ENCODE peak calls at places on chromosomes 5 and 9, in seven cellular contexts. I is A549, B is uterus, H is suprapubic skin, O is choroid plexus epithelial cell, C is HepG2, J is nephron progenitor cell. L is an unnamed sample.

GRCh38 chr5:52710972-52711596 is 76.6 kb upstream of the ITGA1 start:
- DNase-seq in I (no peak), B (no peak), C (no peak), H (no peak), J (no peak), O (peak; percentile 72), L (no peak)

GRCh38 chr9:121720311-121720991 is 69.0 kb downstream of the DAB2IP start:
- DNase-seq in H (no peak), J (no peak), O (no peak), C (no peak), B (no peak), I (no peak), L (no peak)

GRCh38 chr9:21031091-21031817 is at the start of gene HACD4:
- DNase-seq in C (no peak), B (peak; percentile 27), O (peak; percentile 49), J (peak; percentile 72), H (peak; percentile 81), I (peak; percentile 23), L (peak; percentile 59)

GRCh38 chr5:33120671-33121070 is 320.1 kb upstream of the TARS1 start:
- DNase-seq in J (no peak), O (peak; percentile 84), B (no peak), C (no peak), H (no peak), I (no peak), L (no peak)

GRCh38 chr5:95533106-95533505 is 21.7 kb downstream of the SKIC3 start:
- DNase-seq in H (no peak), C (no peak), I (no peak), B (no peak), J (no peak), O (peak; percentile 56), L (no peak)

GRCh38 chr9:121916008-121916407 is 177.1 kb downstream of the TTLL11 start:
- DNase-seq in C (no peak), J (no peak), O (peak; percentile 54), B (no peak), I (no peak), H (no peak), L (no peak)

GRCh38 chr5:65359981-65360380 is 121.7 kb downstream of the ADAMTS6 start:
- DNase-seq in B (no peak), I (no peak), C (no peak), H (no peak), J (no peak), O (no peak), L (no peak)

GRCh38 chr5:159094745-159095144 is 5.0 kb downstream of the EBF1 start:
- DNase-seq in H (peak; percentile 91), I (peak; percentile 93), C (peak; percentile 8), O (peak; percentile 95), J (peak; percentile 28), B (peak; percentile 89), L (peak; percentile 44)

GRCh38 chr9:131270171-131271015 is 5.9 kb downstream of the FAM78A start:
- DNase-seq in J (no peak), H (no peak), B (peak; percentile 69), O (no peak), I (no peak), C (no peak), L (peak; percentile 40)

GRCh38 chr5:165502893-165503696 is 1997.7 kb downstream of the MAT2B start:
- DNase-seq in O (peak; percentile 24), J (no peak), H (no peak), C (no peak), I (no peak), B (no peak), L (no peak)

GRCh38 chr9:135326633-135327152 is 152.9 kb upstream of the PPP1R26 start:
- DNase-seq in O (no peak), B (no peak), C (no peak), J (no peak), I (no peak), H (no peak), L (no peak)

GRCh38 chr5:131272365-131273123 is 8.7 kb downstream of the CDC42SE2 start:
- DNase-seq in I (no peak), H (no peak), O (no peak), B (no peak), J (no peak), C (no peak), L (no peak)

GRCh38 chr5:149228610-149229297 is 42.9 kb upstream of the AFAP1L1 start:
- DNase-seq in B (peak; percentile 68), H (no peak), I (peak; percentile 85), J (no peak), O (peak; percentile 95), C (peak; percentile 79), L (no peak)

GRCh38 chr9:4045556-4045955 is 254.3 kb downstream of the GLIS3 start:
- DNase-seq in B (no peak), O (no peak), H (no peak), C (no peak), J (no peak), I (no peak), L (no peak)

GRCh38 chr9:545480-545879 is 296.0 kb upstream of the DMRT1 start:
- DNase-seq in I (no peak), B (peak; percentile 81), C (no peak), O (no peak), J (no peak), H (no peak), L (no peak)

DNA sequence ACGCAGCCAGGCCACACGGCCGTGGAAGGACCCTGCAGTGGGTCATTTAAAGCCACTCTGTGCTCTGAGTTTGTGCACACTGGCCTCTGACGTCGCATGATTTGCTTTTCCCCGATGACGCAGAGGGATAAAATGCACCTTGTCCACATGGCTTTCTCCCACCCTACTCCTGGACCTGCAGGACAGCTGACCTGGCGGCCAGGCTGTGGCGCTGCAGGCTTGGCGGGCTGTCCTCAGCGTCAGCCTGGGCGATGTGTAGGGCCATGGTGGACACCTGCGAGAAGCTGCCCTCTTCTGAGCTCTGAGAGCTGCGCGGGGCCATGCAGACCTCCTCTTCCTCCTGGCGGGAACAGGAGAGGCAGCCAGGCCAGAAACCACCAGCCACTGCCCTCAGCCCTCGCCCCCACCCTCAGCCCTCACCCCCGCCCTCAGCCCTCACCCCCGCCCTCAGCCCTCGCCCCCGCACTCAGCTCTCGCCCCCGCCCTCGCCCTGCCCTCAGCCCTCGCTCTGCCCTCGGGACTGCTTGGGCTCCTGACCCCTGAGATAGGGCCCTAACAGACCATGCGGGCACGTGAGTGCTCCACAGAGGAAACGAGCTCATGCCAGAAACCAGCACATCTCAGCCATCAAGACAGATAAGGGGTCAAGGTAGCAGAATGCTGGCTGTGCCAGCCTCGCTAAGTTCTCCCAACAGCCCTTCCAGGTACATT is 20.0 kb upstream of the SCGB3A1 start:
- DNase-seq in C (peak; percentile 70), B (no peak), I (peak; percentile 69), J (no peak), O (no peak), H (no peak), L (no peak)
- TF ChIP-seq CTCF in C (peak; percentile 94), B (no peak), I (peak; percentile 18), J (no peak), O (no peak), H (no peak), L (no peak)

GRCh38 chr9:77276799-77277198 is 99.5 kb downstream of the VPS13A start:
- DNase-seq in O (no peak), C (no peak), B (no peak), J (no peak), H (no peak), I (no peak), L (no peak)
- TF ChIP-seq CTCF in O (no peak), C (no peak), B (no peak), J (no peak), H (no peak), I (no peak), L (no peak)

DNA sequence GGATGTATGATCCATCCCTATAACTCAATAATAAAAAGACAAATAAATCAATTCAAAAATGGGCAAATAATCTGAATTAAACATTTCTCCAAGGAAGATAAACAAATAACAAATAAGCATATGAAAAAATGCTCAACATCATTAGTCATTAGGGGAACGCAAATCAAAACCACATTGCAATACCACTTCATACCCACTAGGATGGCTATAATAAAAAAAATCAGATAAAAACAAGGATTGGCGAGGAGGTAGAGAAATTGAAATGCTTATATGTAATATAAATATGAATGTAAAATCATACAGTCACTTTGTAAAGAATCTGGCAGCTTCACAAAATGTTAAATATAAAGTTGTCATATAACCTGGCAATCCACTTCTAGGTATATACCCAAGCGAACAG is 52.3 kb upstream of the TBCA start:
- DNase-seq in I (peak; percentile 9), O (peak; percentile 12), B (no peak), C (no peak), J (no peak), H (no peak), L (no peak)
- TF ChIP-seq CTCF in I (no peak), O (no peak), B (no peak), C (no peak), J (peak; percentile 40), H (no peak), L (no peak)

GRCh38 chr5:120053841-120054240 is 410.3 kb upstream of the PRR16 start:
- DNase-seq in C (no peak), B (no peak), O (peak; percentile 71), J (no peak), I (no peak), H (no peak), L (no peak)

GRCh38 chr5:120052916-120053828 is 410.9 kb upstream of the PRR16 start:
- DNase-seq in J (no peak), O (peak; percentile 16), I (no peak), H (no peak), C (no peak), B (peak; percentile 24), L (no peak)

DNA sequence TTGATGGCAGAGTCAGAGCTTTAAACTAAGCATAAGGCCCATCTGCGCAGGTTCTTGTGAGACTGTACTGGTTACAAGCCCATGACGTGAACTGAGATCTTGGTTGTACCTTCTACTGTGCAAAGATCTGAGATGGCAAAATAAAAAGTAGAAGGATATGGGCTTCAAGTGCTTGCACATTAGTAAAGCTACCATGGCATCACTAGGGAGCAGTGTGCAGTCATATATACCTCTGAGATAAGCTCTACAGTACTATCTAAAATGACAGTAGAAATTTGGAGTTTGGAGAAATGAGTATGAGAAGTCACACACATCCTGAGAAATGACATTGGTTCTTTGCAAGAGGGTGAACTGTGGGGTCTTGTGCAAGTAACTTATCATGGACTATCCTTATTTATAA is 408.2 kb upstream of the PRR16 start:
- DNase-seq in H (no peak), B (no peak), I (peak; percentile 17), C (no peak), O (peak; percentile 85), J (no peak), L (no peak)
- TF ChIP-seq CTCF in H (no peak), B (no peak), I (peak; percentile 8), C (peak; percentile 10), O (peak; percentile 55), J (no peak), L (no peak)

L was measured in activated B cell treated with CpG ODN at 0.5 μM for 24 hours.